ENCODE peak calls at places on chromosomes 5 and 9, in nine cellular contexts. J, T, K, Q, M, X, D, G and R are unnamed samples.

GRCh38 chr5:1516615-1517601 is 6.9 kb downstream of the LPCAT1 start:
- DNase-seq in J (peak; percentile 64), T (no peak), K (no peak), Q (no peak), M (no peak), X (peak; percentile 33), D (peak; percentile 51), G (peak; percentile 67), R (no peak)

GRCh38 chr9:135039916-135040645 is 47.4 kb upstream of the OLFM1 start:
- DNase-seq in J (no peak), T (no peak), K (no peak), Q (no peak), M (no peak), X (no peak), D (no peak), G (no peak), R (no peak)

GRCh38 chr5:150763023-150763793 is 4.4 kb upstream of the DCTN4 start:
- DNase-seq in J (no peak), T (no peak), K (no peak), Q (no peak), M (peak; percentile 89), X (no peak), D (peak; percentile 79), G (peak; percentile 98), R (peak; percentile 97)

GRCh38 chr5:154285661-154286408 is 95.3 kb downstream of the GALNT10 start:
- DNase-seq in J (no peak), T (no peak), K (no peak), Q (no peak), M (no peak), X (no peak), D (no peak), G (peak; percentile 63), R (no peak)

GRCh38 chr5:106393276-106393675 is 1277.5 kb downstream of the EFNA5 start:
- DNase-seq in J (no peak), T (no peak), K (no peak), Q (no peak), M (no peak), X (no peak), D (no peak), G (no peak), R (no peak)

GRCh38 chr5:89930591-89931383 is 478.8 kb downstream of the CETN3 start:
- DNase-seq in J (no peak), T (no peak), K (no peak), Q (no peak), M (no peak), X (no peak), D (no peak), G (peak; percentile 81), R (no peak)

GRCh38 chr9:120434532-120434931 is 145.4 kb downstream of the CDK5RAP2 start:
- DNase-seq in J (no peak), T (no peak), K (no peak), Q (no peak), M (no peak), X (peak; percentile 25), D (no peak), G (peak; percentile 81), R (no peak)

GRCh38 chr9:101495810-101496209 is 37.8 kb upstream of the RNF20 start:
- DNase-seq in J (no peak), T (no peak), K (no peak), Q (no peak), M (no peak), X (no peak), D (no peak), G (peak; percentile 17), R (peak; percentile 29)

GRCh38 chr9:99748251-99748650 is 73.4 kb upstream of the NR4A3 start:
- DNase-seq in J (no peak), T (no peak), K (no peak), Q (no peak), M (no peak), X (no peak), D (no peak), G (no peak), R (no peak)

GRCh38 chr9:126440938-126441337 is 114.3 kb downstream of the MVB12B start:
- DNase-seq in J (no peak), T (no peak), K (no peak), Q (no peak), M (no peak), X (no peak), D (no peak), G (peak; percentile 4), R (no peak)

GRCh38 chr9:79745752-79746336 is 174.1 kb downstream of the TLE4 start:
- DNase-seq in J (no peak), T (no peak), K (no peak), Q (no peak), M (no peak), X (no peak), D (no peak), G (no peak), R (no peak)

GRCh38 chr5:144139586-144139985 is 30.9 kb downstream of the YIPF5 start:
- DNase-seq in J (no peak), T (no peak), K (no peak), Q (no peak), M (no peak), X (no peak), D (no peak), G (peak; percentile 33), R (no peak)

GRCh38 chr5:32420506-32420905 is 24.0 kb downstream of the ZFR start:
- DNase-seq in J (no peak), T (no peak), K (no peak), Q (no peak), M (no peak), X (no peak), D (no peak), G (peak; percentile 45), R (no peak)

GRCh38 chr5:53059281-53059680 is 50.3 kb downstream of the MOCS2 start:
- DNase-seq in J (no peak), T (no peak), K (no peak), Q (no peak), M (no peak), X (no peak), D (no peak), G (peak; percentile 38), R (no peak)

GRCh38 chr9:137963525-137963924 is 85.9 kb downstream of the CACNA1B start:
- DNase-seq in J (no peak), T (no peak), K (no peak), Q (no peak), M (no peak), X (no peak), D (no peak), G (no peak), R (no peak)